ENCODE peak calls at places on chromosome 18, in ten cellular contexts. One of them, this sample, is unnamed.

GRCh38 chr18:53458266-53458665 is 766.2 kb downstream of the MBD2 start:
- DNase-seq in MM.1S: no peak
- DNase-seq in body of pancreas: no peak
- DNase-seq in cardiac muscle cell: no peak
- DNase-seq in breast epithelium: no peak
- DNase-seq in heart right ventricle: no peak
- DNase-seq in RWPE2: no peak
- DNase-seq in brain microvascular endothelial cell: no peak
- DNase-seq in tibial nerve: no peak
- DNase-seq in lower lobe of right lung: no peak
- DNase-seq in this sample: no peak

GRCh38 chr18:34977787-34978532 is 63.3 kb upstream of the MAPRE2 start:
- DNase-seq in MM.1S: peak; percentile 72
- DNase-seq in body of pancreas: peak; percentile 54
- DNase-seq in cardiac muscle cell: peak; percentile 35
- DNase-seq in breast epithelium: no peak
- DNase-seq in heart right ventricle: peak; percentile 46
- DNase-seq in RWPE2: no peak
- DNase-seq in brain microvascular endothelial cell: peak; percentile 31
- DNase-seq in tibial nerve: no peak
- DNase-seq in lower lobe of right lung: peak; percentile 78
- DNase-seq in this sample: peak; percentile 63

GRCh38 chr18:25805323-25805722 is 285.1 kb downstream of the SS18 start:
- DNase-seq in MM.1S: no peak
- DNase-seq in body of pancreas: peak; percentile 43
- DNase-seq in cardiac muscle cell: no peak
- DNase-seq in breast epithelium: no peak
- DNase-seq in heart right ventricle: no peak
- DNase-seq in RWPE2: no peak
- DNase-seq in brain microvascular endothelial cell: peak; percentile 33
- DNase-seq in tibial nerve: peak; percentile 18
- DNase-seq in lower lobe of right lung: no peak
- DNase-seq in this sample: no peak

GRCh38 chr18:33404244-33404873 is 36.2 kb downstream of the CCDC178 start:
- DNase-seq in MM.1S: peak; percentile 15
- DNase-seq in body of pancreas: no peak
- DNase-seq in cardiac muscle cell: no peak
- DNase-seq in breast epithelium: no peak
- DNase-seq in heart right ventricle: no peak
- DNase-seq in RWPE2: no peak
- DNase-seq in brain microvascular endothelial cell: no peak
- DNase-seq in tibial nerve: no peak
- DNase-seq in lower lobe of right lung: no peak
- DNase-seq in this sample: no peak

GRCh38 chr18:76456823-76457222 is 38.2 kb downstream of the ZNF516 start:
- DNase-seq in MM.1S: no peak
- DNase-seq in body of pancreas: no peak
- DNase-seq in cardiac muscle cell: no peak
- DNase-seq in breast epithelium: no peak
- DNase-seq in heart right ventricle: no peak
- DNase-seq in RWPE2: no peak
- DNase-seq in brain microvascular endothelial cell: no peak
- DNase-seq in tibial nerve: no peak
- DNase-seq in lower lobe of right lung: no peak
- DNase-seq in this sample: no peak

GRCh38 chr18:41262688-41263087 is 692.3 kb upstream of the PIK3C3 start:
- DNase-seq in MM.1S: no peak
- DNase-seq in body of pancreas: no peak
- DNase-seq in cardiac muscle cell: no peak
- DNase-seq in breast epithelium: no peak
- DNase-seq in heart right ventricle: no peak
- DNase-seq in RWPE2: no peak
- DNase-seq in brain microvascular endothelial cell: no peak
- DNase-seq in tibial nerve: no peak
- DNase-seq in lower lobe of right lung: no peak
- DNase-seq in this sample: no peak

GRCh38 chr18:9434240-9434701 is 41.0 kb upstream of the RALBP1 start:
- DNase-seq in MM.1S: no peak
- DNase-seq in body of pancreas: no peak
- DNase-seq in cardiac muscle cell: no peak
- DNase-seq in breast epithelium: no peak
- DNase-seq in heart right ventricle: no peak
- DNase-seq in RWPE2: no peak
- DNase-seq in brain microvascular endothelial cell: no peak
- DNase-seq in tibial nerve: no peak
- DNase-seq in lower lobe of right lung: no peak
- DNase-seq in this sample: no peak

GRCh38 chr18:79924814-79925655 is 26.4 kb downstream of the SLC66A2 start:
- DNase-seq in MM.1S: no peak
- DNase-seq in body of pancreas: peak; percentile 91
- DNase-seq in cardiac muscle cell: no peak
- DNase-seq in breast epithelium: peak; percentile 25
- DNase-seq in heart right ventricle: no peak
- DNase-seq in RWPE2: no peak
- DNase-seq in brain microvascular endothelial cell: no peak
- DNase-seq in tibial nerve: no peak
- DNase-seq in lower lobe of right lung: peak; percentile 42
- DNase-seq in this sample: peak; percentile 96

GRCh38 chr18:500556-501405 is at the start of gene COLEC12:
- DNase-seq in MM.1S: no peak
- DNase-seq in body of pancreas: no peak
- DNase-seq in cardiac muscle cell: peak; percentile 81
- DNase-seq in breast epithelium: no peak
- DNase-seq in heart right ventricle: peak; percentile 55
- DNase-seq in RWPE2: no peak
- DNase-seq in brain microvascular endothelial cell: no peak
- DNase-seq in tibial nerve: peak; percentile 25
- DNase-seq in lower lobe of right lung: peak; percentile 75
- DNase-seq in this sample: peak; percentile 26

GRCh38 chr18:3032721-3033120 is 19.8 kb upstream of the LPIN2 start:
- DNase-seq in MM.1S: no peak
- DNase-seq in body of pancreas: no peak
- DNase-seq in cardiac muscle cell: no peak
- DNase-seq in breast epithelium: no peak
- DNase-seq in heart right ventricle: no peak
- DNase-seq in RWPE2: no peak
- DNase-seq in brain microvascular endothelial cell: no peak
- DNase-seq in tibial nerve: no peak
- DNase-seq in lower lobe of right lung: no peak
- DNase-seq in this sample: no peak

GRCh38 chr18:33115917-33116316 is 324.6 kb downstream of the CCDC178 start:
- DNase-seq in MM.1S: no peak
- DNase-seq in body of pancreas: no peak
- DNase-seq in cardiac muscle cell: no peak
- DNase-seq in breast epithelium: no peak
- DNase-seq in heart right ventricle: no peak
- DNase-seq in RWPE2: no peak
- DNase-seq in brain microvascular endothelial cell: no peak
- DNase-seq in tibial nerve: no peak
- DNase-seq in lower lobe of right lung: no peak
- DNase-seq in this sample: no peak

GRCh38 chr18:78087338-78087737 is 837.7 kb downstream of the GALR1 start:
- DNase-seq in MM.1S: no peak
- DNase-seq in body of pancreas: no peak
- DNase-seq in cardiac muscle cell: no peak
- DNase-seq in breast epithelium: no peak
- DNase-seq in heart right ventricle: no peak
- DNase-seq in RWPE2: no peak
- DNase-seq in brain microvascular endothelial cell: no peak
- DNase-seq in tibial nerve: no peak
- DNase-seq in lower lobe of right lung: no peak
- DNase-seq in this sample: no peak

GRCh38 chr18:78086931-78087330 is 837.3 kb downstream of the GALR1 start:
- DNase-seq in MM.1S: no peak
- DNase-seq in body of pancreas: no peak
- DNase-seq in cardiac muscle cell: no peak
- DNase-seq in breast epithelium: no peak
- DNase-seq in heart right ventricle: no peak
- DNase-seq in RWPE2: no peak
- DNase-seq in brain microvascular endothelial cell: no peak
- DNase-seq in tibial nerve: no peak
- DNase-seq in lower lobe of right lung: no peak
- DNase-seq in this sample: no peak

GRCh38 chr18:78080761-78081160 is 831.1 kb downstream of the GALR1 start:
- DNase-seq in MM.1S: no peak
- DNase-seq in body of pancreas: no peak
- DNase-seq in cardiac muscle cell: no peak
- DNase-seq in breast epithelium: no peak
- DNase-seq in heart right ventricle: no peak
- DNase-seq in RWPE2: no peak
- DNase-seq in brain microvascular endothelial cell: no peak
- DNase-seq in tibial nerve: no peak
- DNase-seq in lower lobe of right lung: no peak
- DNase-seq in this sample: no peak

GRCh38 chr18:78082776-78083175 is 833.1 kb downstream of the GALR1 start:
- DNase-seq in MM.1S: no peak
- DNase-seq in body of pancreas: no peak
- DNase-seq in cardiac muscle cell: no peak
- DNase-seq in breast epithelium: no peak
- DNase-seq in heart right ventricle: no peak
- DNase-seq in RWPE2: no peak
- DNase-seq in brain microvascular endothelial cell: no peak
- DNase-seq in tibial nerve: no peak
- DNase-seq in lower lobe of right lung: no peak
- DNase-seq in this sample: no peak

GRCh38 chr18:78085241-78086185 is 835.9 kb downstream of the GALR1 start:
- DNase-seq in MM.1S: no peak
- DNase-seq in body of pancreas: no peak
- DNase-seq in cardiac muscle cell: no peak
- DNase-seq in breast epithelium: no peak
- DNase-seq in heart right ventricle: no peak
- DNase-seq in RWPE2: no peak
- DNase-seq in brain microvascular endothelial cell: no peak
- DNase-seq in tibial nerve: no peak
- DNase-seq in lower lobe of right lung: no peak
- DNase-seq in this sample: no peak
- H3K4me3 ChIP-seq in MM.1S: no peak overlapping the region
- H3K4me3 ChIP-seq in body of pancreas: no peak overlapping the region
- H3K4me3 ChIP-seq in cardiac muscle cell: no peak overlapping the region
- H3K4me3 ChIP-seq in breast epithelium: no peak overlapping the region
- H3K4me3 ChIP-seq in heart right ventricle: no peak overlapping the region
- H3K4me3 ChIP-seq in RWPE2: no peak overlapping the region
- H3K4me3 ChIP-seq in brain microvascular endothelial cell: no peak overlapping the region
- H3K4me3 ChIP-seq in tibial nerve: no peak overlapping the region
- H3K4me3 ChIP-seq in lower lobe of right lung: no peak overlapping the region
- H3K4me3 ChIP-seq in this sample: no peak overlapping the region

DNA sequence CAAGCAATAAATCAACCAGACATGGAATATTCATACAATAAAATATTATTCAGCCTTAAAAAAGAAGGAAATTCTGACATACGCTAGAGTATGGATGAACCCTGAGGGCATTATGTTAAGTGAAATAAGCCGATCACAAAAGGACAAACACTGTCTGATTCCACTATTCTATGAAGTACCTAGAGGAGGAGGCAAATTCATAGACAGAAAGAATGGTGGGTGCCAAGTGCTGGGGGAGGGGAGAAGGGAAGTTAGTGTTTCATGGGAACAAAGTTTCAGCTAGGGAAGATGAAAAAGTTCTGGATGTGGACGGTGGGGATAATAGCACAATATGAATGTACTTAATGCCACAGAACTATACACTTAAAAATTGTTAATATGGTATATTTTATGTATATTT is 19.8 kb downstream of the SMAD7 start:
- DNase-seq in MM.1S: no peak
- DNase-seq in body of pancreas: no peak
- DNase-seq in cardiac muscle cell: no peak
- DNase-seq in breast epithelium: no peak
- DNase-seq in heart right ventricle: no peak
- DNase-seq in RWPE2: no peak
- DNase-seq in brain microvascular endothelial cell: no peak
- DNase-seq in tibial nerve: no peak
- DNase-seq in lower lobe of right lung: no peak
- DNase-seq in this sample: no peak
- H3K27ac ChIP-seq in MM.1S: peak overlapping the region; percentile 97
- H3K27ac ChIP-seq in body of pancreas: peak overlapping the region; percentile 91
- H3K27ac ChIP-seq in cardiac muscle cell: peak overlapping the region; percentile 84
- H3K27ac ChIP-seq in breast epithelium: no peak overlapping the region
- H3K27ac ChIP-seq in heart right ventricle: no peak overlapping the region
- H3K27ac ChIP-seq in RWPE2: peak overlapping the region; percentile 98
- H3K27ac ChIP-seq in brain microvascular endothelial cell: peak overlapping the region; percentile 97
- H3K27ac ChIP-seq in tibial nerve: peak overlapping the region; percentile 87
- H3K27ac ChIP-seq in lower lobe of right lung: peak overlapping the region; percentile 79
- H3K27ac ChIP-seq in this sample: no peak overlapping the region

GRCh38 chr18:70683263-70683662 is 394.4 kb downstream of the SOCS6 start:
- DNase-seq in MM.1S: no peak
- DNase-seq in body of pancreas: no peak
- DNase-seq in cardiac muscle cell: no peak
- DNase-seq in breast epithelium: no peak
- DNase-seq in heart right ventricle: no peak
- DNase-seq in RWPE2: no peak
- DNase-seq in brain microvascular endothelial cell: no peak
- DNase-seq in tibial nerve: no peak
- DNase-seq in lower lobe of right lung: no peak
- DNase-seq in this sample: no peak
- H3K36me3 ChIP-seq in MM.1S: no peaks in the 10 kb centered on the region
- H3K36me3 ChIP-seq in body of pancreas: no peaks in the 10 kb centered on the region
- H3K36me3 ChIP-seq in cardiac muscle cell: no peaks in the 10 kb centered on the region
- H3K36me3 ChIP-seq in breast epithelium: no peaks in the 10 kb centered on the region
- H3K36me3 ChIP-seq in heart right ventricle: no peaks in the 10 kb centered on the region
- H3K36me3 ChIP-seq in RWPE2: no peaks in the 10 kb centered on the region
- H3K36me3 ChIP-seq in brain microvascular endothelial cell: no peaks in the 10 kb centered on the region
- H3K36me3 ChIP-seq in tibial nerve: no peaks in the 10 kb centered on the region
- H3K36me3 ChIP-seq in lower lobe of right lung: no peaks in the 10 kb centered on the region
- H3K36me3 ChIP-seq in this sample: no peaks in the 10 kb centered on the region

DNA sequence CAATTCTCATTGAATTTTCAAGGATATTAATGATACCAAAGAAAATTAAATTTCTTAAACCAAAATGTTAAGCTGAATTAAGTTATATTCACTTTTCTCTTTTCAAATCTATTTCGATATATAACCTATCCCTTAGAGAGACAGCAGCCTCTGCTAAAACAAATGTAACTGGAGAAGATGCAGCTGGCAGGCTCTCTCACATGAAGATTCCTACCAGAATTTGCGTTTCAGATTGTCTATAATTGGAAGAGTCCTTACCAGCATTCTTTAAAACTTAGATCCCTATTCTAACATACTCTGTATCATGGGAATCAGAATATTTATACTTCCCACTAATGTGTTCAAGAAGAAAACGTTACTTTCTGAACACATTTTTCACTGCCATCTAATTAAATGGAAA is 1.6 kb downstream of the PTPN2 start:
- DNase-seq in MM.1S: no peak
- DNase-seq in body of pancreas: no peak
- DNase-seq in cardiac muscle cell: no peak
- DNase-seq in breast epithelium: no peak
- DNase-seq in heart right ventricle: no peak
- DNase-seq in RWPE2: no peak
- DNase-seq in brain microvascular endothelial cell: no peak
- DNase-seq in tibial nerve: no peak
- DNase-seq in lower lobe of right lung: no peak
- DNase-seq in this sample: no peak
- H3K4me3 ChIP-seq in MM.1S: peak overlapping the region; percentile 85
- H3K4me3 ChIP-seq in body of pancreas: no peak overlapping the region
- H3K4me3 ChIP-seq in cardiac muscle cell: peak overlapping the region; percentile 89
- H3K4me3 ChIP-seq in breast epithelium: peak overlapping the region; percentile 92
- H3K4me3 ChIP-seq in heart right ventricle: peak overlapping the region; percentile 78
- H3K4me3 ChIP-seq in RWPE2: peak overlapping the region; percentile 64
- H3K4me3 ChIP-seq in brain microvascular endothelial cell: peak overlapping the region; percentile 83
- H3K4me3 ChIP-seq in tibial nerve: peak overlapping the region; percentile 87
- H3K4me3 ChIP-seq in lower lobe of right lung: peak overlapping the region; percentile 71
- H3K4me3 ChIP-seq in this sample: peak overlapping the region; percentile 67

This sample was measured in WERI-Rb-1.